ENCODE peak calls at places on chromosomes 5 and 9, in ten cellular contexts. M is cardiac fibroblast, J is NB4, G is PC-9, W is HCT116, A is transverse colon, T is lower lobe of right lung, L is GM23248, Y is uterus, Q is stomach. I is an unnamed sample.

GRCh38 chr5:109779036-109779735 is 89.5 kb downstream of the MAN2A1 start:
- DNase-seq in Q (no peak), G (no peak), M (peak; percentile 56), L (no peak), J (no peak), Y (no peak), T (no peak), W (no peak), A (no peak), I (no peak)

GRCh38 chr9:106286249-106286648 is 576.7 kb upstream of the ZNF462 start:
- DNase-seq in T (no peak), J (peak; percentile 17), Y (no peak), M (no peak), Q (no peak), A (no peak), W (no peak), L (no peak), G (no peak), I (no peak)

GRCh38 chr5:15105799-15106393 is 234.3 kb upstream of the ANKH start:
- DNase-seq in G (peak; percentile 39), Y (peak; percentile 19), J (peak; percentile 70), T (no peak), A (peak; percentile 37), M (peak; percentile 65), W (peak; percentile 22), Q (peak; percentile 37), L (peak; percentile 70), I (no peak)

GRCh38 chr5:159552751-159553150 is 222.5 kb upstream of the IL12B start:
- DNase-seq in T (no peak), Y (no peak), Q (no peak), G (no peak), J (no peak), M (no peak), L (peak; percentile 77), A (no peak), W (no peak), I (no peak)

GRCh38 chr5:131264453-131265200 is 774 bp downstream of the CDC42SE2 start:
- DNase-seq in W (no peak), G (no peak), J (peak; percentile 72), M (peak; percentile 27), L (peak; percentile 59), T (peak; percentile 63), A (peak; percentile 46), Y (peak; percentile 20), Q (peak; percentile 52), I (peak; percentile 92)

GRCh38 chr5:139644646-139645494 is 3.3 kb upstream of the CXXC5 start:
- DNase-seq in W (no peak), M (no peak), T (no peak), Q (peak; percentile 14), A (no peak), Y (no peak), L (no peak), G (no peak), J (peak; percentile 45), I (peak; percentile 51)

GRCh38 chr9:33425128-33425533 is 22.3 kb downstream of the AQP3 start:
- DNase-seq in G (no peak), T (no peak), Y (no peak), A (no peak), Q (no peak), L (peak; percentile 52), W (no peak), J (no peak), M (no peak), I (no peak)

GRCh38 chr9:36450110-36450732 is 50.2 kb upstream of the RNF38 start:
- DNase-seq in Q (no peak), M (peak; percentile 67), W (peak; percentile 22), Y (no peak), A (no peak), T (no peak), G (peak; percentile 14), L (peak; percentile 78), J (peak; percentile 34), I (no peak)

GRCh38 chr5:43033845-43034590 is 6.1 kb downstream of the ANXA2R start:
- DNase-seq in J (no peak), T (no peak), M (peak; percentile 31), A (no peak), L (no peak), W (no peak), Q (no peak), Y (no peak), G (no peak), I (no peak)

GRCh38 chr9:98220911-98221310 is 28.5 kb upstream of the CORO2A start:
- DNase-seq in W (no peak), J (no peak), Y (no peak), Q (peak; percentile 51), G (no peak), T (no peak), A (no peak), L (no peak), M (no peak), I (peak; percentile 60)

GRCh38 chr5:169139381-169140125 is 161.4 kb downstream of the SLIT3 start:
- DNase-seq in Y (peak; percentile 43), W (no peak), M (peak; percentile 82), G (no peak), J (no peak), T (peak; percentile 87), Q (peak; percentile 97), L (no peak), A (peak; percentile 77), I (no peak)

GRCh38 chr5:96070625-96071246 is 109.1 kb upstream of the ELL2 start:
- DNase-seq in L (no peak), Q (no peak), M (no peak), A (no peak), W (no peak), T (no peak), G (no peak), J (peak; percentile 75), Y (no peak), I (no peak)

GRCh38 chr5:132053483-132053882 is 7.0 kb upstream of the IL3 start:
- DNase-seq in M (no peak), G (no peak), Q (no peak), J (no peak), T (no peak), W (no peak), Y (no peak), A (no peak), L (no peak), I (peak; percentile 61)

GRCh38 chr5:74641778-74642542 is 1.4 kb upstream of the ENC1 start:
- DNase-seq in T (peak; percentile 54), J (peak; percentile 78), A (peak; percentile 52), G (peak; percentile 58), Y (peak; percentile 21), W (peak; percentile 43), M (peak; percentile 90), L (peak; percentile 91), Q (peak; percentile 51), I (peak; percentile 86)

GRCh38 chr9:85027870-85028269 is 358.3 kb downstream of the NTRK2 start:
- DNase-seq in Y (no peak), T (no peak), L (no peak), G (no peak), M (no peak), Q (no peak), J (no peak), W (no peak), A (no peak), I (no peak)

GRCh38 chr9:120579139-120579749 is 723 bp downstream of the CDK5RAP2 start:
- DNase-seq in A (no peak), T (no peak), Q (no peak), G (no peak), W (no peak), Y (no peak), L (peak; percentile 49), M (no peak), J (peak; percentile 28), I (no peak)

GRCh38 chr9:77954619-77955018 is 77.0 kb downstream of the GNAQ start:
- DNase-seq in M (no peak), L (no peak), J (no peak), W (no peak), Y (no peak), G (no peak), Q (no peak), T (no peak), A (no peak), I (no peak)

GRCh38 chr9:135415586-135415985 is 64.0 kb upstream of the PPP1R26 start:
- DNase-seq in M (no peak), J (no peak), T (no peak), Q (no peak), L (no peak), A (no peak), Y (no peak), W (no peak), G (no peak), I (no peak)

DNA sequence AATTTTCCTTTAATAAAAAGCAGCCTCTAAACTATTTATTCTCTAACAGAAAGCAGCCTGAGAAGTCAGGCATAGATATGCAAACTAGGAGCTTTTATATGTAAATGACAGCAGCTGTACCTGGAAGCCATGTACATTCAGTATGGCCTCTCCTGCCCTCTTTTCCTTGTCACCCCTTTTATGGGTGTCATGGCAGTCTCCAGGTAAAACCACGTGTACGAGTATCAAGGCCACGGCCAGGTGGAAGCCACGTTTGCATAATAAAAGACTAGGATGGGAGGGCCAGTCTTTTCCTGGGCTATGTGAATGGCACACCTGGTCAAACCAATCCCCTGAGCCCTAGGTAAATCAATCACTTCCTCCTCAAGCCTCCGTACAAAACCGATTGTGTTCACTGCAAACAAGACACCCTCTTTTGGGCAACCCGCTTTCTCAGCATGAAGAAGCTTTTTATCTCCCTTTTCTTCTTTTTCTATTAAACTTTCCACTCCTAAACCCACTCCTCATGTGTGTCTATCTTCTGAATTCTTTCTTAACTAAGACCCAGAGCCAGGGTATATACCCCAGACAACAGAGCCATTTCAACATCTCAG is 419.5 kb upstream of the CTNND2 start:
- DNase-seq in T (no peak), G (no peak), W (no peak), Q (no peak), J (no peak), L (no peak), M (no peak), Y (no peak), A (no peak), I (no peak)
- H3K4me3 ChIP-seq in T (no peak overlapping the region), G (no peak overlapping the region), W (no peak overlapping the region), Q (no peak overlapping the region), J (no peak overlapping the region), L (no peak overlapping the region), M (no peak overlapping the region), Y (no peak overlapping the region), A (no peak overlapping the region), I (no peak overlapping the region)

GRCh38 chr9:101498323-101498722 is 35.3 kb upstream of the RNF20 start:
- DNase-seq in L (peak; percentile 51), Y (no peak), W (no peak), G (no peak), M (peak; percentile 4), T (no peak), A (no peak), J (no peak), Q (no peak), I (no peak)
- H3K4me3 ChIP-seq in L (no peak overlapping the region), Y (no peak overlapping the region), W (no peak overlapping the region), G (no peak overlapping the region), M (no peak overlapping the region), T (no peak overlapping the region), A (no peak overlapping the region), J (no peak overlapping the region), Q (no peak overlapping the region), I (no peak overlapping the region)

GRCh38 chr9:2622361-2623045 is 916 bp downstream of the VLDLR start:
- DNase-seq in W (no peak), L (peak; percentile 73), A (peak; percentile 11), Y (peak; percentile 18), Q (peak; percentile 32), J (peak; percentile 69), G (peak; percentile 17), M (peak; percentile 24), T (peak; percentile 54), I (peak; percentile 80)
- H3K4me3 ChIP-seq in W (no peak overlapping the region), L (peak overlapping the region; percentile 83), A (peak overlapping the region; percentile 71), Y (peak overlapping the region; percentile 89), Q (peak overlapping the region; percentile 78), J (peak overlapping the region; percentile 51), G (peak overlapping the region; percentile 74), M (peak overlapping the region; percentile 72), T (peak overlapping the region; percentile 72), I (peak overlapping the region; percentile 47)

GRCh38 chr9:130847306-130848217 is 12.5 kb downstream of the ABL1 start:
- DNase-seq in Q (peak; percentile 44), T (no peak), L (peak; percentile 99), J (peak; percentile 42), Y (peak; percentile 95), G (peak; percentile 28), A (peak; percentile 59), W (no peak), M (peak; percentile 100), I (no peak)
- H3K4me3 ChIP-seq in Q (no peak overlapping the region), T (no peak overlapping the region), L (peak overlapping the region; percentile 61), J (no peak overlapping the region), Y (no peak overlapping the region), G (no peak overlapping the region), A (no peak overlapping the region), W (no peak overlapping the region), M (no peak overlapping the region), I (no peak overlapping the region)

I was measured in spleen.